ENCODE peak calls at places on chromosomes 5 and 9, in five cellular contexts. T is K562, E is tibial nerve, X is cardiac fibroblast, K is fibroblast of lung. D is an unnamed sample.
A peak's percentile ranks its signal among the peaks of the same experiment; 100 is the strongest.

GRCh38 chr9:88922091-88922490 is 69.2 kb upstream of the S1PR3 start:
- DNase-seq in T (no peak), K (no peak), E (no peak), X (no peak), D (no peak)

GRCh38 chr9:19946446-19947109 is 157.7 kb upstream of the SLC24A2 start:
- DNase-seq in X (peak; percentile 76), K (peak; percentile 36), E (no peak), T (no peak), D (no peak)

GRCh38 chr5:124439609-124440008 is 306.8 kb downstream of the ZNF608 start:
- DNase-seq in E (no peak), T (no peak), X (no peak), K (no peak), D (no peak)

GRCh38 chr5:30581198-30581925 is 612.1 kb upstream of the CDH6 start:
- DNase-seq in X (peak; percentile 30), K (peak; percentile 23), T (no peak), E (no peak), D (no peak)

GRCh38 chr9:18371621-18372020 is 102.3 kb upstream of the ADAMTSL1 start:
- DNase-seq in K (no peak), E (no peak), X (no peak), T (no peak), D (no peak)

GRCh38 chr5:35294017-35294416 is 63.7 kb upstream of the PRLR start:
- DNase-seq in X (no peak), K (no peak), T (no peak), E (no peak), D (no peak)

GRCh38 chr5:91556-92263 is at the start of gene PLEKHG4B:
- DNase-seq in K (peak; percentile 47), X (no peak), E (no peak), T (no peak), D (no peak)

GRCh38 chr9:72471096-72471495 is 50.3 kb upstream of the TMC1 start:
- DNase-seq in T (no peak), E (no peak), X (no peak), K (no peak), D (no peak)

GRCh38 chr9:128862401-128862851 is 19.3 kb downstream of the KYAT1 start:
- DNase-seq in E (no peak), T (no peak), X (no peak), K (no peak), D (no peak)

GRCh38 chr9:115847245-115847644 is 306.3 kb upstream of the PAPPA start:
- DNase-seq in E (no peak), X (peak; percentile 75), K (peak; percentile 72), T (no peak), D (no peak)

GRCh38 chr5:90866915-90867715 is 308.5 kb downstream of the ADGRV1 start:
- DNase-seq in E (no peak), T (peak; percentile 11), K (peak; percentile 68), X (peak; percentile 62), D (no peak)

GRCh38 chr5:96595300-96596090 is 66.7 kb upstream of the CAST start:
- DNase-seq in E (no peak), K (no peak), T (peak; percentile 30), X (peak; percentile 54), D (no peak)

GRCh38 chr5:107950774-107951173 is 280.0 kb upstream of the EFNA5 start:
- DNase-seq in X (no peak), E (no peak), T (no peak), K (no peak), D (no peak)

GRCh38 chr5:150141544-150142188 is 14.0 kb downstream of the PDGFRB start:
- DNase-seq in X (peak; percentile 77), E (no peak), T (no peak), K (peak; percentile 88), D (no peak)

GRCh38 chr9:14992025-14992424 is 81.8 kb upstream of the FREM1 start:
- DNase-seq in T (peak; percentile 34), X (no peak), E (no peak), K (no peak), D (no peak)

GRCh38 chr5:36685631-36686147 is 79.3 kb downstream of the SLC1A3 start:
- DNase-seq in K (no peak), E (no peak), X (peak; percentile 47), T (no peak), D (no peak)

GRCh38 chr5:76954383-76954763 is 1.5 kb downstream of the CRHBP start:
- DNase-seq in X (peak; percentile 12), E (no peak), K (no peak), T (no peak), D (no peak)

GRCh38 chr9:110777201-110777842 is 108.7 kb downstream of the MUSK start:
- DNase-seq in T (no peak), X (peak; percentile 45), E (no peak), K (peak; percentile 47), D (no peak)

GRCh38 chr5:169753795-169754194 is 116.7 kb downstream of the DOCK2 start:
- DNase-seq in E (no peak), K (peak; percentile 81), T (no peak), X (peak; percentile 58), D (no peak)

DNA sequence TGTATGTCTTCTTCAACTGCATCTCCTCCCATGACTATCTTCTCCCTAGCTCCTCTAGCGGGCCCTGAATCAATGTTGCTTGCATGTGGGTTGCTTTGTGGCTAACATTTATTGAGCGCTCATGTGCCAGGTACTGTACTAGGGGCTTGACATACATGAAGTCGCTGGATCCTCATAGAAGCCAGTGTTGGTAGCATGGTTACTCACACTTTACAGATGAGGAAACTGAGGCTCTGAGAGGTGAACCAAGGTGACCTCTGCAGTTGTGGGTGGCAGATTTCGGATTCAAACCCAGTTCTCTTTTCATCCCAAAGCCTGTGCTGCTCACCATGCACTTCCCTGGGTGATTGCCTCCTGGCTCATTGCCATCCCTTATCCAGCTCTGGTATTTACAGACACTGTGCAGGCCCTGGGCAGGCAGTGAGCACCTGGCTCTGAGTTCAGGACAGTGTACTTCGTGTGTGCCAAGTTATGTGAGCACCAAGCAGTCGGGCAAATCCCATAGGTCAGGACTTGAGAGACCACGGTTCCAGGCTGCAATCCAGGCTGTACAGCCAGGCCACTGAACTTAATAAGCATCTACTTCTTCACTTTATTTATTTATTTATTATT is 1.3 kb downstream of the LRSAM1 start:
- DNase-seq in E (peak; percentile 20), X (peak; percentile 22), T (no peak), K (peak; percentile 45), D (no peak)
- TF ChIP-seq CTCF in E (no peak), X (no peak), T (no peak), K (no peak), D (no peak)

DNA sequence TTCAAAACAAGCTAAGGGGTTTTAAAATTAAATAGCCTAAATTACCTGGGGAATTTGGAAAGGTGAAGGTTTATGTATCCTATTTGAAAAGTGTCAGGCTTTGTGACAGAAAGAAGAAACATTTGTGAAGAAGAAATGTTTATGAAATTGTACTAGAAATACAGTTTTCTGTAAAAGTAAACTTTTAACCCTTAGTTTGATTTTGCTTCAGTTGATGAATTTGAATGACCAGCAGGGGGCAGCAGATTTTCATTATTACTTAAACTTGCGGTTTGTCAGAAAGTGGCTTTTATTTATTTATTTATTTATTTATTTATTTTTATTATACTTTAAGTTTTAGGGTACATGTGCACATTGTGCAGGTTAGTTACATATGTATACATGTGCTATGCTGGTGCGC is 58.1 kb downstream of the NNT start:
- DNase-seq in E (peak; percentile 56), T (peak; percentile 74), K (peak; percentile 36), X (peak; percentile 80), D (no peak)
- TF ChIP-seq CTCF in E (peak; percentile 17), T (peak; percentile 56), K (peak; percentile 45), X (peak; percentile 19), D (peak; percentile 64)

GRCh38 chr9:125564641-125565040 is 142.4 kb downstream of the MAPKAP1 start:
- DNase-seq in E (no peak), X (peak; percentile 36), K (peak; percentile 57), T (no peak), D (no peak)
- TF ChIP-seq CTCF in E (no peak), X (no peak), K (no peak), T (no peak), D (no peak)

GRCh38 chr5:168308976-168309598 is 17.6 kb downstream of the WWC1 start:
- DNase-seq in T (no peak), K (no peak), X (no peak), E (no peak), D (no peak)

GRCh38 chr5:168312606-168313297 is 21.3 kb downstream of the WWC1 start:
- DNase-seq in K (no peak), E (no peak), X (no peak), T (no peak), D (no peak)

GRCh38 chr5:168313596-168314204 is 22.3 kb downstream of the WWC1 start:
- DNase-seq in T (no peak), E (no peak), X (no peak), K (no peak), D (no peak)

GRCh38 chr5:168307925-168308584 is 16.6 kb downstream of the WWC1 start:
- DNase-seq in K (no peak), T (no peak), E (no peak), X (no peak), D (no peak)

DNA sequence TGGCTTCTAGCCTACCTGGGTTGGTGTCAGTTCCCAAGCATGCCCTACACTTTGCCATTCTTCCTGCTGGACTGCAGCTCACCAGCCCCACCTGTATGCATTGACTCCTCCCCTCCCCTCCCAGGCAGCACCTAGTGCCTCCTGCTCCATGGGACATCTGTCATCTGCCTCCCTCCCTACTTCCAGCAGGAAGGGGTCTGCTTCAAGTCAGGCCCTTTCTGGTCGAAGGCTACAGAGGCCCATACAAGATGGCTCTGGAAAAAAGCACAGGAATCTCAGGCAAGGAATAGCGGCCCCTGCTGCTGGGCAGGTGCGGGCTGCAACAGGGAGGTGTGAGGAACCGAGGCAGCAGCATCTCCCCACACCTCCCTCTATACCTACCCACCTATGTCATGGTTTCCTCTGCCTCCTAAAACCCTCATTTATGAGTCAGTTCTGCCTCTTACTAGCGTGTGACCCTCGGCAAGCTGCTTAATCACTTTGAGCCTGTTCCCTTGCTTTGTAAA is 19.7 kb downstream of the WWC1 start:
- DNase-seq in X (no peak), E (no peak), T (peak; percentile 3), K (no peak), D (no peak)
- TF ChIP-seq CTCF in X (no peak), E (no peak), T (no peak), K (no peak), D (no peak)

DNA sequence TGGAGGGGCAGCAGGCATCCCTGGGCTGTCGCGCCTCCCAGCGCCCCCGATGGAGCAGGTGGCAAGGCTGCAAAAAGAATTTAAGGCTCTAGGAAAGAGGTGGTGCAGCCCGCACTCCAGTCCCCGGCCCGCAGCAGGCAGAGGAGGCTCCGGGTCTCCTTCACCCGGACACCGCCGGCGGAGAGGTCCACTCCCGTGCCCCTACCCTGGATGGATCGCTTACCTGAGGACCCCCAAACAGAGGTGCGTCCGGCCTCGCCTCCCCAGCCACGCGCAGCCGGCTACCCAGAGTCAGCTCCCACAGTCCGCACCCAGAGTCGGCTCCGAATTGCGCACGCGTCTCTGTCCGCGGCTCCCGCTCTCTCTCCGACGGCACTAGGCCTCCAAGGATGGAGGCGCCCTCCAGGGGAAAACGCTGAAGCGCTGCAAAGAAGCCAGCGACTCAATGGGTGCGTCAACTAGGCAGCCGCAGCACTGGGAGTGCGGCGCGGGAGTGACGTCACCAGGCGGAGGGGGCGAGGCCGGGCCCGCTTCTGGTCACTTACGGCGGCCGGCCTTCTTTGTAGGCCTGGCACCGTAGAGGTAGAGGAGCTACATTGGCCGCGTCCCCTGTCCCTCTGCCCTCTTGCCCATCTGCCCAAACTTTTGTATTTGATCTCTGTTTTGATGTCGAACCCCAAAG is at the start of gene ELP1:
- DNase-seq in E (peak; percentile 83), T (peak; percentile 97), X (peak; percentile 95), K (peak; percentile 94), D (peak; percentile 89)
- TF ChIP-seq CTCF in E (peak; percentile 6), T (peak; percentile 61), X (peak; percentile 39), K (peak; percentile 38), D (no peak)

D was measured in natural killer cell.